ENCODE peak calls at places on chromosome 4, in nine cellular contexts. E is pancreas; R is astrocyte of the spinal cord; T is suprapubic skin; L is aorta; H is Karpas-422; G is epithelial cell of esophagus; K is CD8-positive, alpha-beta T cell; C is foreskin fibroblast. P is an unnamed sample.

GRCh38 chr4:110196871-110197420 is 1.5 kb downstream of the ELOVL6 start:
- DNase-seq in R (peak; percentile 49), L (peak; percentile 88), H (peak; percentile 85), T (peak; percentile 84), G (peak; percentile 47), C (no peak), E (no peak), K (no peak), P (peak; percentile 72)

GRCh38 chr4:125357675-125358074 is 42.9 kb downstream of the FAT4 start:
- DNase-seq in E (no peak), L (no peak), T (no peak), C (no peak), G (no peak), K (no peak), H (no peak), R (no peak), P (no peak)

GRCh38 chr4:32789026-32789608 is 2068.9 kb downstream of the PCDH7 start:
- DNase-seq in R (peak; percentile 69), L (no peak), T (no peak), E (no peak), K (no peak), H (no peak), C (peak; percentile 8), G (peak; percentile 95), P (no peak)

GRCh38 chr4:184693056-184693455 is 40.8 kb downstream of the CENPU start:
- DNase-seq in T (no peak), E (no peak), R (peak; percentile 40), C (no peak), G (no peak), H (no peak), L (no peak), K (no peak), P (no peak)

GRCh38 chr4:52017809-52018208 is 2.4 kb downstream of the LRRC66 start:
- DNase-seq in T (no peak), L (no peak), G (no peak), H (no peak), K (no peak), C (no peak), R (no peak), E (no peak), P (no peak)

GRCh38 chr4:155789391-155789790 is 30.6 kb downstream of the GUCY1B1 start:
- DNase-seq in L (no peak), G (no peak), C (no peak), R (no peak), T (no peak), E (no peak), K (no peak), H (peak; percentile 89), P (no peak)

GRCh38 chr4:121674191-121674590 is 22.6 kb downstream of the ANXA5 start:
- DNase-seq in T (no peak), H (no peak), K (no peak), R (no peak), C (no peak), L (no peak), E (no peak), G (no peak), P (no peak)

GRCh38 chr4:107719211-107719926 is 665 bp downstream of the PAPSS1 start:
- DNase-seq in K (no peak), T (no peak), L (no peak), H (peak; percentile 78), R (peak; percentile 50), E (peak; percentile 60), G (peak; percentile 68), C (peak; percentile 20), P (no peak)

GRCh38 chr4:35982318-35982717 is 262.0 kb downstream of the ARAP2 start:
- DNase-seq in E (no peak), T (no peak), H (no peak), L (no peak), G (no peak), R (no peak), C (no peak), K (no peak), P (no peak)

GRCh38 chr4:182978152-182978827 is 61.1 kb upstream of the DCTD start:
- DNase-seq in H (no peak), L (no peak), R (peak; percentile 47), T (no peak), E (no peak), G (no peak), C (no peak), K (no peak), P (no peak)

GRCh38 chr4:75232546-75232945 is 281.7 kb downstream of the RCHY1 start:
- DNase-seq in G (no peak), L (no peak), T (no peak), K (no peak), E (no peak), C (no peak), H (no peak), R (no peak), P (no peak)

GRCh38 chr4:71974681-71975080 is 57.1 kb upstream of the NPFFR2 start:
- DNase-seq in C (no peak), T (no peak), K (no peak), G (peak; percentile 74), R (peak; percentile 59), L (no peak), H (no peak), E (no peak), P (no peak)

GRCh38 chr4:6021831-6022606 is 3.8 kb upstream of the C4orf50 start:
- DNase-seq in K (no peak), E (no peak), H (no peak), R (no peak), C (no peak), L (no peak), G (no peak), T (no peak), P (no peak)

GRCh38 chr4:104429150-104429741 is 65.4 kb downstream of the CXXC4 start:
- DNase-seq in H (no peak), T (no peak), R (no peak), C (no peak), G (no peak), L (no peak), E (no peak), K (no peak), P (no peak)

GRCh38 chr4:38318737-38319455 is 345.1 kb upstream of the KLF3 start:
- DNase-seq in G (peak; percentile 95), H (peak; percentile 81), E (peak; percentile 94), K (no peak), C (peak; percentile 96), R (peak; percentile 98), L (peak; percentile 94), T (peak; percentile 95), P (peak; percentile 84)
- H3K4me3 ChIP-seq in G (no peak overlapping the region), H (peak overlapping the region; percentile 53), E (no peak overlapping the region), K (peak overlapping the region; percentile 51), C (peak overlapping the region; percentile 3), R (no peak overlapping the region), L (no peak overlapping the region), T (peak overlapping the region; percentile 33), P (peak overlapping the region; percentile 10)

GRCh38 chr4:48254381-48255072 is 15.1 kb downstream of the TEC start:
- DNase-seq in G (no peak), T (no peak), R (peak; percentile 95), C (peak; percentile 92), E (no peak), H (no peak), K (no peak), L (no peak), P (no peak)
- H3K4me3 ChIP-seq in G (no peak overlapping the region), T (no peak overlapping the region), R (no peak overlapping the region), C (no peak overlapping the region), E (no peak overlapping the region), H (no peak overlapping the region), K (no peak overlapping the region), L (no peak overlapping the region), P (no peak overlapping the region)

GRCh38 chr4:112516401-112517066 is 554 bp upstream of the NEUROG2 start:
- DNase-seq in G (no peak), E (peak; percentile 67), K (no peak), L (peak; percentile 78), T (no peak), C (no peak), H (peak; percentile 85), R (no peak), P (peak; percentile 57)
- H3K4me3 ChIP-seq in G (no peak overlapping the region), E (no peak overlapping the region), K (peak overlapping the region; percentile 27), L (peak overlapping the region; percentile 42), T (peak overlapping the region; percentile 64), C (no peak overlapping the region), H (peak overlapping the region; percentile 78), R (no peak overlapping the region), P (peak overlapping the region; percentile 45)

GRCh38 chr4:189592905-189593304 is 347.8 kb upstream of the FRG1 start:
- DNase-seq in R (no peak), K (no peak), T (no peak), H (no peak), E (no peak), C (no peak), L (no peak), G (no peak), P (no peak)
- H3K4me3 ChIP-seq in R (no peak overlapping the region), K (no peak overlapping the region), T (no peak overlapping the region), H (no peak overlapping the region), E (no peak overlapping the region), C (no peak overlapping the region), L (no peak overlapping the region), G (no peak overlapping the region), P (no peak overlapping the region)

DNA sequence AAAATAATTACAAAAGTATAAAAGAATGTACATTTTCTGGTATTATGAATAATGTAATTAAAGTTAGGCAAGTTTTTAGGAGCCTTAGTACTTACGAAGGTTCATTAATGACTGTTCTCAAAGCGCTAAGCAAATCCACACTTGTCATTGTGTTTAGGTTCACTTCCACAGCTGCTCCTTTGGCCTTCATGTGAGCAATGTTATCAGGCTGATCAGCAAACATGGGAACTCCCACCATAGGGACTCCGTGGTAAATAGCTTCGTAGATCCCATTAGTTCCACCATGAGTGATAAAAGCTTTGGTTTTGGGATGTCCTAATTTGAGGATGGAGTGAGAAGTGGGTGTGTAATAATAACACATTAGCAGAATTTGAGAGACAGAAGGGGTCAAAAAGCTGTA is 45.1 kb downstream of the UGT2A2 start:
- DNase-seq in K (no peak), C (no peak), L (no peak), R (no peak), T (no peak), G (no peak), H (no peak), E (no peak), P (no peak)
- H3K4me3 ChIP-seq in K (no peak overlapping the region), C (no peak overlapping the region), L (no peak overlapping the region), R (no peak overlapping the region), T (no peak overlapping the region), G (no peak overlapping the region), H (no peak overlapping the region), E (no peak overlapping the region), P (no peak overlapping the region)

GRCh38 chr4:141465151-141465550 is 171.2 kb upstream of the IL15 start:
- DNase-seq in C (no peak), G (no peak), T (no peak), H (no peak), R (no peak), K (no peak), L (no peak), E (no peak), P (no peak)
- H3K4me3 ChIP-seq in C (no peak overlapping the region), G (no peak overlapping the region), T (no peak overlapping the region), H (no peak overlapping the region), R (no peak overlapping the region), K (no peak overlapping the region), L (no peak overlapping the region), E (no peak overlapping the region), P (no peak overlapping the region)

GRCh38 chr4:8268901-8269534 is 536 bp upstream of the HTRA3 start:
- DNase-seq in L (no peak), E (peak; percentile 45), G (no peak), R (no peak), H (no peak), K (no peak), T (no peak), C (no peak), P (no peak)
- H3K4me3 ChIP-seq in L (no peak overlapping the region), E (no peak overlapping the region), G (no peak overlapping the region), R (no peak overlapping the region), H (no peak overlapping the region), K (no peak overlapping the region), T (peak overlapping the region; percentile 57), C (no peak overlapping the region), P (no peak overlapping the region)